ENCODE peak calls at places on chromosomes 4 and X, in seven cellular contexts. Q is breast epithelium, O is caudate nucleus, F is fibroblast of lung, U is tibial nerve, A is iPS DF 6.9, C is aorta. G is an unnamed sample.
A peak's percentile ranks its signal among the peaks of the same experiment; 100 is the strongest.

GRCh38 chrX:133473451-133473850 is 58.2 kb upstream of the GPC4 start:
- DNase-seq in Q (no peak), O (no peak), F (no peak), U (no peak), A (no peak), C (no peak), G (no peak)

GRCh38 chr4:152565338-152565737 is 29.4 kb upstream of the FBXW7 start:
- DNase-seq in Q (no peak), O (no peak), F (no peak), U (no peak), A (no peak), C (no peak), G (no peak)

GRCh38 chr4:116925900-116926457 is 159.4 kb downstream of the TRAM1L1 start:
- DNase-seq in Q (peak; percentile 49), O (no peak), F (no peak), U (no peak), A (no peak), C (peak; percentile 36), G (no peak)

GRCh38 chrX:19377799-19378198 is 34.1 kb downstream of the PDHA1 start:
- DNase-seq in Q (no peak), O (no peak), F (no peak), U (no peak), A (no peak), C (no peak), G (no peak)

GRCh38 chr4:134695433-134695832 is 493.8 kb upstream of the PABPC4L start:
- DNase-seq in Q (no peak), O (no peak), F (no peak), U (no peak), A (no peak), C (no peak), G (no peak)

GRCh38 chrX:139831689-139832456 is 101.0 kb downstream of the ATP11C start:
- DNase-seq in Q (no peak), O (no peak), F (peak; percentile 80), U (peak; percentile 33), A (no peak), C (no peak), G (peak; percentile 18)

GRCh38 chrX:42714981-42715688 is 62.8 kb downstream of the PPP1R2C start:
- DNase-seq in Q (peak; percentile 52), O (peak; percentile 30), F (peak; percentile 14), U (no peak), A (peak; percentile 16), C (peak; percentile 60), G (no peak)

GRCh38 chrX:80812176-80812575 is 2.5 kb upstream of the BRWD3 start:
- DNase-seq in Q (no peak), O (no peak), F (peak; percentile 26), U (peak; percentile 5), A (no peak), C (peak; percentile 53), G (no peak)

GRCh38 chr4:177596035-177596434 is 153.8 kb upstream of the AGA start:
- DNase-seq in Q (no peak), O (peak; percentile 2), F (peak; percentile 74), U (no peak), A (no peak), C (peak; percentile 43), G (peak; percentile 29)

GRCh38 chr4:6962211-6963041 is 52.8 kb downstream of the TBC1D14 start:
- DNase-seq in Q (peak; percentile 41), O (no peak), F (no peak), U (no peak), A (no peak), C (no peak), G (no peak)

GRCh38 chr4:151409470-151410313 is 716 bp downstream of the FHIP1A start:
- DNase-seq in Q (no peak), O (no peak), F (no peak), U (no peak), A (no peak), C (no peak), G (no peak)

GRCh38 chr4:8409271-8410065 is 31.1 kb downstream of the ACOX3 start:
- DNase-seq in Q (no peak), O (no peak), F (peak; percentile 56), U (no peak), A (no peak), C (peak; percentile 74), G (no peak)

GRCh38 chr4:121308828-121309227 is 72.0 kb downstream of the QRFPR start:
- DNase-seq in Q (no peak), O (no peak), F (no peak), U (no peak), A (no peak), C (no peak), G (no peak)

GRCh38 chrX:45850197-45850774 is 649.6 kb upstream of the DIPK2B start:
- DNase-seq in Q (no peak), O (no peak), F (peak; percentile 13), U (no peak), A (no peak), C (no peak), G (no peak)

GRCh38 chr4:39308576-39308975 is 57.6 kb downstream of the RFC1 start:
- DNase-seq in Q (no peak), O (no peak), F (no peak), U (no peak), A (no peak), C (no peak), G (no peak)

GRCh38 chr4:183352546-183352945 is 30.3 kb upstream of the CLDN24 start:
- DNase-seq in Q (no peak), O (no peak), F (no peak), U (no peak), A (no peak), C (no peak), G (no peak)

GRCh38 chrX:19839770-19840254 is 47.6 kb downstream of the SH3KBP1 start:
- DNase-seq in Q (no peak), O (no peak), F (no peak), U (no peak), A (no peak), C (no peak), G (no peak)

GRCh38 chrX:123764967-123765871 is 32.4 kb upstream of the THOC2 start:
- DNase-seq in Q (peak; percentile 78), O (peak; percentile 62), F (peak; percentile 81), U (peak; percentile 71), A (peak; percentile 45), C (peak; percentile 89), G (peak; percentile 55)

GRCh38 chr4:90979551-90979950 is 852.4 kb downstream of the CCSER1 start:
- DNase-seq in Q (no peak), O (no peak), F (no peak), U (no peak), A (no peak), C (no peak), G (no peak)

GRCh38 chrX:133859860-133860259 is 125.5 kb downstream of the GPC3 start:
- DNase-seq in Q (no peak), O (no peak), F (peak; percentile 69), U (peak; percentile 44), A (no peak), C (no peak), G (no peak)

GRCh38 chr4:8048856-8049686 is 109.4 kb upstream of the AFAP1 start:
- DNase-seq in Q (no peak), O (no peak), F (no peak), U (no peak), A (peak; percentile 66), C (no peak), G (no peak)

GRCh38 chrX:13001097-13001496 is 26.2 kb downstream of the TMSB4X start:
- DNase-seq in Q (no peak), O (no peak), F (no peak), U (no peak), A (no peak), C (no peak), G (no peak)

GRCh38 chrX:12996934-12997435 is 22.1 kb downstream of the TMSB4X start:
- DNase-seq in Q (no peak), O (no peak), F (no peak), U (no peak), A (no peak), C (no peak), G (no peak)

GRCh38 chrX:12999422-12999821 is 24.5 kb downstream of the TMSB4X start:
- DNase-seq in Q (no peak), O (no peak), F (no peak), U (no peak), A (no peak), C (no peak), G (no peak)

GRCh38 chrX:13000311-13000811 is 25.5 kb downstream of the TMSB4X start:
- DNase-seq in Q (no peak), O (no peak), F (no peak), U (no peak), A (no peak), C (peak; percentile 65), G (no peak)

GRCh38 chrX:12997898-12998687 is 23.2 kb downstream of the TMSB4X start:
- DNase-seq in Q (no peak), O (peak; percentile 9), F (no peak), U (no peak), A (no peak), C (no peak), G (no peak)
- H3K27ac ChIP-seq in Q (no peak overlapping the region), O (peak overlapping the region; percentile 85), F (no peak overlapping the region), U (no peak overlapping the region), A (no peak overlapping the region), C (no peak overlapping the region), G (no peak overlapping the region)

DNA sequence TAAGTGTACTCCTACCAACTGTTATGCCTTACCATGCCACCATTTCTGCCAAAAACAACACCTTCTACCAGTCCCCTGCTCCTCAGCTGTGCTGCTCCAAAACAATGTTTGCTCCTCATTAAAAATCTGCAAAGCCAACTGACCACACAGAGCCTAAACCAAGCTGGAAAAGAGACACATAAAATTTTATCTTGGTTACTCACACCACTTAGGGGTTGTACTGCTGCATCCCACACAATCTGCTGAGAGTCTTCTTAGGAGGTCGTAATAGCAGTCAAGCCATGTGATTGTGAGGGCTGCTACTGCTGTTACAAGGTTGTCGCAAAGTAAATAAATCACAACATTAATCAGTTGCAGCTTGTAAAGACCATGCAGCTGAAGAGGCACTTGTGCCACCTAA is 607.4 kb upstream of the FAM241A start:
- DNase-seq in Q (no peak), O (no peak), F (no peak), U (no peak), A (no peak), C (no peak), G (peak; percentile 8)
- H3K27ac ChIP-seq in Q (no peak overlapping the region), O (no peak overlapping the region), F (no peak overlapping the region), U (no peak overlapping the region), A (no peak overlapping the region), C (no peak overlapping the region), G (no peak overlapping the region)

GRCh38 chr4:168521736-168522135 is 24.9 kb downstream of the PALLD start:
- DNase-seq in Q (no peak), O (no peak), F (no peak), U (no peak), A (no peak), C (no peak), G (no peak)
- H3K27ac ChIP-seq in Q (no peak overlapping the region), O (no peak overlapping the region), F (no peak overlapping the region), U (no peak overlapping the region), A (no peak overlapping the region), C (no peak overlapping the region), G (no peak overlapping the region)

DNA sequence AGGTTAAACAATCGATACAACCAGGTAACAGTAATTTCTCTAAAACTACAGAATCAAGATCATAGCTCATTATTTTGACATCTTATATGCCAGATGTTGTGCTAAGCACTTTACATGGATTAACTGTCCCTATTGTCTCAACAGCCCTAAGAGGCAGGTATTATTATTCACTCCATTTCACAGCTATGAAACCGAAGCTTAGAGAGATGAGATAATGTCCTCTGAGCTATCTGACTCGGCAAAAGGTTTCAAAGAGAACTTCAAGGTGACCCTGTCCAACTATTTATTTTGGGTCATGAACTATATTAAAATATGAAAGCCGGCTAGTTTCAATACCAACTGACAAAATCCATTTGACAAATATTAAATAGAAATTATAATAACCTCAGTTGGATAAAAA is 10.3 kb downstream of the SLC25A5 start:
- DNase-seq in Q (no peak), O (no peak), F (no peak), U (no peak), A (no peak), C (no peak), G (no peak)
- H3K27ac ChIP-seq in Q (no peak overlapping the region), O (no peak overlapping the region), F (no peak overlapping the region), U (no peak overlapping the region), A (no peak overlapping the region), C (no peak overlapping the region), G (no peak overlapping the region)

G was measured in AG04450.